ENCODE peak calls at places on chromosomes 5 and 9, in five cellular contexts. O, F, A, M and D are unnamed samples. For H3K4me1, the result is how much of the 10 kb centered on the place peaks cover.

GRCh38 chr5:113487411-113487778 is 858 bp downstream of the MCC start:
- DNase-seq in O (no peak), F (no peak), A (no peak), M (peak), D (no peak)

GRCh38 chr9:38227656-38228055 is 158.6 kb upstream of the SHB start:
- DNase-seq in O (no peak), F (no peak), A (no peak), M (no peak), D (no peak)

GRCh38 chr9:109926321-109926959 is 146.4 kb downstream of the PALM2AKAP2 start:
- DNase-seq in O (no peak), F (no peak), A (no peak), M (no peak), D (peak)

GRCh38 chr9:37859043-37859442 is 44.9 kb downstream of the SLC25A51 start:
- DNase-seq in O (no peak), F (no peak), A (no peak), M (peak), D (no peak)

GRCh38 chr9:38371495-38371894 is 21.0 kb upstream of the ALDH1B1 start:
- DNase-seq in O (no peak), F (no peak), A (no peak), M (peak), D (no peak)

GRCh38 chr5:87020099-87020934 is 247.4 kb upstream of the RASA1 start:
- DNase-seq in O (no peak), F (no peak), A (no peak), M (no peak), D (no peak)

GRCh38 chr5:80204808-80205614 is 50.8 kb downstream of the SERINC5 start:
- DNase-seq in O (no peak), F (no peak), A (no peak), M (no peak), D (no peak)

GRCh38 chr9:68560131-68560844 is 19.6 kb upstream of the TMEM252 start:
- DNase-seq in O (peak), F (no peak), A (no peak), M (peak), D (peak)

GRCh38 chr5:176541338-176542134 is 4.3 kb upstream of the RNF44 start:
- DNase-seq in O (no peak), F (no peak), A (no peak), M (peak), D (peak)

GRCh38 chr5:53407373-53407772 is 73.1 kb upstream of the FST start:
- DNase-seq in O (no peak), F (no peak), A (no peak), M (no peak), D (no peak)

GRCh38 chr9:95095619-95096355 is 221.7 kb downstream of the FANCC start:
- DNase-seq in O (no peak), F (no peak), A (no peak), M (no peak), D (no peak)
- H3K4me1 ChIP-seq in O (half or more), F (under half), A (half or more), M (half or more), D (half or more)

DNA sequence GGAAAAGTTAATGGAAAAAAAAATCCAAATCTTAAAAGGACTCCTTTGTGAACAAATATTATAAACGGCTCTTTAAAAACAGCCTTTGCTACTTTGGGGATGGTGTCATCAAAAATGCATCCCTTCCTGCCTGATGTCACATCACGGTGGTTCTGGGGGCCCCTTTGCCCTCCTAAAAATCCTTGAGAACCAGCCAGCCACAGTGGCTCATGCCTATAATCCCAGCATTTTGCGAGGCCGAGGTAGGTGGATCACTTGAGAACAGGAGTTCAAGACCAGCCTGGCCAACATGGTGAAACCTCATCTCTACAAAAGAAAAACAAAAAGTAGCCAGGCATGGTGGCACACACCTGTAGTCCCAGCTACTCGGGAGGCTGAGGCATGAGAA is 43.9 kb downstream of the FNBP1 start:
- DNase-seq in O (no peak), F (no peak), A (no peak), M (no peak), D (no peak)
- H3K27ac ChIP-seq in O (no peak), F (peak), A (peak), M (no peak), D (peak)

DNA sequence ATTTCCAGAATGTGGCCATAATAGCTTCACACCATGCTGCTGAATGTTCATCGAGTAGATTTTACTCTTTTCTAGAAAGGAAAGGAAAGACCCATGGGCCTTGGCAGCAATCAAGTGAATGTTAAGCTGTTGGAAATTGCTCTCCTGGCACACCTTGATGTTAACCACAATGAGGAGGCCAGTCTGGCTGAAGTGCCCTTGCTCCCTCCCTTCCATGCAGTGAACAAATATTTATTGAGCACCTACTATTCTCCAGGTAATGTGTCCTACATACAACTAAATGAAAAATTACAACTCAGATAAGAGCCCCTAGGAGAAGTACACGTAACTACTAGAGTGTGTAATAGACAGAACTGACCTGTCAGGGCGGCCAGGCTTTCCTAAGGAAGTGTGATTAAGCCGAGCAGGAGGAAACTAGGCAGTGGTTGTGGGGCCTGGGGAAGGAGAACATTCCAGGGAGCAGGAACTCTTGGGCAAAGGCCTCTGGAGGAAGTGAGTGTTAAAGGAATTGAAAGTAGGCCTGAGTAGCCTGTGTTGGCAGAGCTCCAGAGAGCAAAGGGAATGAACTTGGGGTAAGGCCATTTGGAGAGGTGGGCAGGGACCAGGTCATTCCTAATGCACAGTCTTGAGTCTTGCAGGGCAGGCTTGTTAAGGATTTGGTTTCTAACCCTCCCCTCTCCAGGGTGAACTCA is 9.2 kb upstream of the ZSWIM6 start:
- DNase-seq in O (no peak), F (no peak), A (no peak), M (no peak), D (no peak)
- H3K4me1 ChIP-seq in O (under half), F (under half), A (under half), M (under half), D (under half)

GRCh38 chr9:104351726-104352125 is 152.3 kb upstream of the OR13F1 start:
- DNase-seq in O (no peak), F (no peak), A (no peak), M (no peak), D (no peak)
- H3K27ac ChIP-seq in O (no peak), F (no peak), A (no peak), M (no peak), D (no peak)